ENCODE peak calls at places on chromosome 16, in ten cellular contexts. One of them, this sample, is unnamed.

GRCh38 chr16:11145173-11145820 is 110.7 kb downstream of the SOCS1 start:
- DNase-seq in psoas muscle: peak
- DNase-seq in GM12865: no peak
- DNase-seq in ascending aorta: no peak
- DNase-seq in heart right ventricle: peak
- DNase-seq in type B pancreatic cell: no peak
- DNase-seq in neural crest cell: no peak
- DNase-seq in B cell: no peak
- DNase-seq in uterus: no peak
- DNase-seq in mucosa of descending colon: no peak
- DNase-seq in this sample: no peak

GRCh38 chr16:11615756-11616447 is 29.2 kb upstream of the LITAF start:
- DNase-seq in psoas muscle: no peak
- DNase-seq in GM12865: no peak
- DNase-seq in ascending aorta: no peak
- DNase-seq in heart right ventricle: no peak
- DNase-seq in type B pancreatic cell: no peak
- DNase-seq in neural crest cell: no peak
- DNase-seq in B cell: no peak
- DNase-seq in uterus: no peak
- DNase-seq in mucosa of descending colon: no peak
- DNase-seq in this sample: peak

GRCh38 chr16:48158296-48158695 is 2.5 kb upstream of the ABCC12 start:
- DNase-seq in psoas muscle: no peak
- DNase-seq in GM12865: peak
- DNase-seq in ascending aorta: no peak
- DNase-seq in heart right ventricle: no peak
- DNase-seq in type B pancreatic cell: no peak
- DNase-seq in neural crest cell: no peak
- DNase-seq in B cell: no peak
- DNase-seq in uterus: no peak
- DNase-seq in mucosa of descending colon: no peak
- DNase-seq in this sample: no peak

GRCh38 chr16:70438325-70438982 is 446 bp downstream of the ST3GAL2 start:
- DNase-seq in psoas muscle: peak
- DNase-seq in GM12865: no peak
- DNase-seq in ascending aorta: peak
- DNase-seq in heart right ventricle: peak
- DNase-seq in type B pancreatic cell: no peak
- DNase-seq in neural crest cell: no peak
- DNase-seq in B cell: no peak
- DNase-seq in uterus: peak
- DNase-seq in mucosa of descending colon: peak
- DNase-seq in this sample: peak

GRCh38 chr16:25434061-25434460 is 176.4 kb upstream of the ZKSCAN2 start:
- DNase-seq in psoas muscle: no peak
- DNase-seq in GM12865: no peak
- DNase-seq in ascending aorta: no peak
- DNase-seq in heart right ventricle: no peak
- DNase-seq in type B pancreatic cell: no peak
- DNase-seq in neural crest cell: no peak
- DNase-seq in B cell: no peak
- DNase-seq in uterus: no peak
- DNase-seq in mucosa of descending colon: no peak
- DNase-seq in this sample: no peak

GRCh38 chr16:26688105-26688504 is 378.6 kb upstream of the C16orf82 start:
- DNase-seq in psoas muscle: no peak
- DNase-seq in GM12865: no peak
- DNase-seq in ascending aorta: no peak
- DNase-seq in heart right ventricle: no peak
- DNase-seq in type B pancreatic cell: no peak
- DNase-seq in neural crest cell: no peak
- DNase-seq in B cell: no peak
- DNase-seq in uterus: no peak
- DNase-seq in mucosa of descending colon: no peak
- DNase-seq in this sample: no peak

GRCh38 chr16:4142268-4142667 is 26.0 kb upstream of the ADCY9 start:
- DNase-seq in psoas muscle: no peak
- DNase-seq in GM12865: peak
- DNase-seq in ascending aorta: no peak
- DNase-seq in heart right ventricle: no peak
- DNase-seq in type B pancreatic cell: no peak
- DNase-seq in neural crest cell: no peak
- DNase-seq in B cell: peak
- DNase-seq in uterus: no peak
- DNase-seq in mucosa of descending colon: no peak
- DNase-seq in this sample: no peak

GRCh38 chr16:66188786-66189725 is 177.4 kb upstream of the CDH5 start:
- DNase-seq in psoas muscle: no peak
- DNase-seq in GM12865: no peak
- DNase-seq in ascending aorta: no peak
- DNase-seq in heart right ventricle: no peak
- DNase-seq in type B pancreatic cell: no peak
- DNase-seq in neural crest cell: no peak
- DNase-seq in B cell: no peak
- DNase-seq in uterus: peak
- DNase-seq in mucosa of descending colon: no peak
- DNase-seq in this sample: no peak

GRCh38 chr16:86436466-86437185 is 73.7 kb upstream of the FOXF1 start:
- DNase-seq in psoas muscle: no peak
- DNase-seq in GM12865: no peak
- DNase-seq in ascending aorta: no peak
- DNase-seq in heart right ventricle: no peak
- DNase-seq in type B pancreatic cell: no peak
- DNase-seq in neural crest cell: no peak
- DNase-seq in B cell: no peak
- DNase-seq in uterus: no peak
- DNase-seq in mucosa of descending colon: no peak
- DNase-seq in this sample: no peak

GRCh38 chr16:73187163-73187562 is 139.2 kb upstream of the ZFHX3 start:
- DNase-seq in psoas muscle: no peak
- DNase-seq in GM12865: no peak
- DNase-seq in ascending aorta: no peak
- DNase-seq in heart right ventricle: no peak
- DNase-seq in type B pancreatic cell: no peak
- DNase-seq in neural crest cell: no peak
- DNase-seq in B cell: no peak
- DNase-seq in uterus: no peak
- DNase-seq in mucosa of descending colon: no peak
- DNase-seq in this sample: no peak
- TF ChIP-seq CTCF in psoas muscle: no peak
- TF ChIP-seq CTCF in GM12865: no peak
- TF ChIP-seq CTCF in ascending aorta: no peak
- TF ChIP-seq CTCF in heart right ventricle: no peak
- TF ChIP-seq CTCF in type B pancreatic cell: no peak
- TF ChIP-seq CTCF in neural crest cell: no peak
- TF ChIP-seq CTCF in B cell: no peak
- TF ChIP-seq CTCF in uterus: no peak
- TF ChIP-seq CTCF in mucosa of descending colon: no peak
- TF ChIP-seq CTCF in this sample: no peak

DNA sequence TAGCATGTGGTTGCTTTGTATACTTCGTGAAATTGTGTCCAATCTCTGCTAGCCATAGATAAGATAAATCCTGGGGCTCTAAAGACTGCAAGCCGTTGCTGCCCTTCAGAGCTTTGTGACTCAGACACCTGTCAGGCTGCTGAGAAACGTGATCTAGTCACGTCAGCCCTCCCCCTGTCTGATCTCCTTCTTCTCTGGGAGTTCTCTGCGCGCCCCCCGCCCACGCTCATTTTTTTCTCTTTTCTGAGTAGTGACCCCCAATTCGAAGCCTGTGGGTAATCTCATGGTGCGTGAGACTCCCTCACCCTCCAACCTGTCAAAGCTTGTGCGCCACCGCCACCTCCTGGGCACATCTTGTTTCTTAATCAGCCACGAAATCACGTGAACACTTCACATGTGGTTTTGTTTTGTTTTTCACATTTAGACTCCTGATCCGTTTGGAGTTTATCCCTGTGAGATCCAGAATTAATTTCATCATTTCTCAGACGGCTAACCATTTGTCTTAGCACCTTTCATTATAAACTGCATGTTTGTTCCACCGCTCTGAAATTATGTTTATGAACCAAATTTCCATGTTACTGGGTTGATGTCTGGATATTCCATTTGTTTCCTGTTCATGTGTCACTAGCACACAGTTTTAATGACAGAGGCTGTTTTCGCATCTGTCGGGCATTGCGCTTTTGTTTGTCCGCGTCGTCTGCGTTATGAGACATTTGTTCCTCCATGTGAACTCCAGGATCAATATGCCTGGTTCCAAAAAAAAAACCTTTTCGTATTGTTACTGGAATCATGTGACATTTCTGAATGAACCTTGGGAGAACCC is 977 bp upstream of the ZNF778 start:
- DNase-seq in psoas muscle: peak
- DNase-seq in GM12865: peak
- DNase-seq in ascending aorta: peak
- DNase-seq in heart right ventricle: peak
- DNase-seq in type B pancreatic cell: no peak
- DNase-seq in neural crest cell: peak
- DNase-seq in B cell: peak
- DNase-seq in uterus: peak
- DNase-seq in mucosa of descending colon: peak
- DNase-seq in this sample: peak
- TF ChIP-seq CTCF in psoas muscle: peak
- TF ChIP-seq CTCF in GM12865: peak
- TF ChIP-seq CTCF in ascending aorta: peak
- TF ChIP-seq CTCF in heart right ventricle: peak
- TF ChIP-seq CTCF in type B pancreatic cell: peak
- TF ChIP-seq CTCF in neural crest cell: peak
- TF ChIP-seq CTCF in B cell: peak
- TF ChIP-seq CTCF in uterus: peak
- TF ChIP-seq CTCF in mucosa of descending colon: peak
- TF ChIP-seq CTCF in this sample: peak

GRCh38 chr16:2189252-2189893 is 7.0 kb downstream of the CASKIN1 start:
- DNase-seq in psoas muscle: no peak
- DNase-seq in GM12865: no peak
- DNase-seq in ascending aorta: no peak
- DNase-seq in heart right ventricle: no peak
- DNase-seq in type B pancreatic cell: no peak
- DNase-seq in neural crest cell: no peak
- DNase-seq in B cell: no peak
- DNase-seq in uterus: no peak
- DNase-seq in mucosa of descending colon: no peak
- DNase-seq in this sample: no peak
- TF ChIP-seq CTCF in psoas muscle: no peak
- TF ChIP-seq CTCF in GM12865: no peak
- TF ChIP-seq CTCF in ascending aorta: no peak
- TF ChIP-seq CTCF in heart right ventricle: no peak
- TF ChIP-seq CTCF in type B pancreatic cell: no peak
- TF ChIP-seq CTCF in neural crest cell: no peak
- TF ChIP-seq CTCF in B cell: no peak
- TF ChIP-seq CTCF in uterus: no peak
- TF ChIP-seq CTCF in mucosa of descending colon: no peak
- TF ChIP-seq CTCF in this sample: no peak

DNA sequence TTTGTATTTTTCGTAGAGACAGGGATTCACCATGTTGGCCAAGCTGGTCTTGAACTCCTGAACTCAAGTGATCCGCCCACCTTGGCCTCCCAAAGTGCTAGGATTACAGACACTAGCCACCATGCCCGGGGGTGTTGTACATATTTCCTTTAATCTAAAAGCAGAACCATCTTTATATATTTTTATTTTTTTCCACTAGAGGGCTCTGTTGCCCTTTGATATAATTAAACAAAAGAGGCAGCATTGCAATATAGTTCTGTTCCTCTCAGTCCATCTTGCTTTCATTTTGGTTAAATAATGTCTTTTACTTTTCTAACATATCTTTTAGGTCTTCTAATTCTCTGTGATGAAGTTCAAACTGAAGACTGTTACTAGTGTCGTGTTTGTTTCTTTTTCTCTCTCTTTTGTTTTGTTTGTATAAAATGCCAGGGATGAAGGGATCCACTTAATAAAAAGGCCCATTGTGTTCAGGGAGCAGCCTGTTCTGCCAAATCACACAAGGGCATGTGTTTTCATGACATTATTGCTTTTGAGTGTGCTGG is 23.4 kb downstream of the WWOX start:
- DNase-seq in psoas muscle: no peak
- DNase-seq in GM12865: peak
- DNase-seq in ascending aorta: peak
- DNase-seq in heart right ventricle: no peak
- DNase-seq in type B pancreatic cell: no peak
- DNase-seq in neural crest cell: no peak
- DNase-seq in B cell: peak
- DNase-seq in uterus: no peak
- DNase-seq in mucosa of descending colon: no peak
- DNase-seq in this sample: peak
- TF ChIP-seq CTCF in psoas muscle: peak
- TF ChIP-seq CTCF in GM12865: peak
- TF ChIP-seq CTCF in ascending aorta: peak
- TF ChIP-seq CTCF in heart right ventricle: peak
- TF ChIP-seq CTCF in type B pancreatic cell: peak
- TF ChIP-seq CTCF in neural crest cell: peak
- TF ChIP-seq CTCF in B cell: peak
- TF ChIP-seq CTCF in uterus: peak
- TF ChIP-seq CTCF in mucosa of descending colon: no peak
- TF ChIP-seq CTCF in this sample: peak

GRCh38 chr16:57606147-57606846 is 22.1 kb upstream of the ADGRG1 start:
- DNase-seq in psoas muscle: no peak
- DNase-seq in GM12865: no peak
- DNase-seq in ascending aorta: peak
- DNase-seq in heart right ventricle: no peak
- DNase-seq in type B pancreatic cell: no peak
- DNase-seq in neural crest cell: no peak
- DNase-seq in B cell: no peak
- DNase-seq in uterus: no peak
- DNase-seq in mucosa of descending colon: no peak
- DNase-seq in this sample: no peak
- TF ChIP-seq CTCF in psoas muscle: no peak
- TF ChIP-seq CTCF in GM12865: no peak
- TF ChIP-seq CTCF in ascending aorta: no peak
- TF ChIP-seq CTCF in heart right ventricle: no peak
- TF ChIP-seq CTCF in type B pancreatic cell: no peak
- TF ChIP-seq CTCF in neural crest cell: no peak
- TF ChIP-seq CTCF in B cell: no peak
- TF ChIP-seq CTCF in uterus: no peak
- TF ChIP-seq CTCF in mucosa of descending colon: no peak
- TF ChIP-seq CTCF in this sample: no peak

DNA sequence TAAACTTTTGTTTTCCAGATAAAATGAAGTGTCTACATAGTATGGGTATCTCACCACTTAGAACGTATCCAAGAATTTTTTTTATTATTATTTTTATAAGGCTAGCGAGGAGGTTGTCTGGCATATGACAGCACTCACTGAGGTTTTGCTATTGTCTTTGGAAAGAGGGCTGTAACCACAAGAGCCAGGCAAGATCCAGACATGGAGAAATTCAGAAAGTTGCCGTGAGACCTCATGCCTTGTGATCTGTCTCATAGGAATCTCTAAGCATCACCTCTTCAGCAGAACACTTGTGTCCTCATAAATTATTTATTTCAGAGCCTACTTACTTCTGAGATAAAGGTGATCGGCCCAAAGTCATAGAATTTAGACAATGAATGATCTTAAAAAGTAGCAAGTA is 410.8 kb downstream of the CDH11 start:
- DNase-seq in psoas muscle: no peak
- DNase-seq in GM12865: no peak
- DNase-seq in ascending aorta: no peak
- DNase-seq in heart right ventricle: no peak
- DNase-seq in type B pancreatic cell: no peak
- DNase-seq in neural crest cell: no peak
- DNase-seq in B cell: no peak
- DNase-seq in uterus: no peak
- DNase-seq in mucosa of descending colon: no peak
- DNase-seq in this sample: no peak
- TF ChIP-seq CTCF in psoas muscle: no peak
- TF ChIP-seq CTCF in GM12865: no peak
- TF ChIP-seq CTCF in ascending aorta: no peak
- TF ChIP-seq CTCF in heart right ventricle: no peak
- TF ChIP-seq CTCF in type B pancreatic cell: no peak
- TF ChIP-seq CTCF in neural crest cell: no peak
- TF ChIP-seq CTCF in B cell: no peak
- TF ChIP-seq CTCF in uterus: no peak
- TF ChIP-seq CTCF in mucosa of descending colon: no peak
- TF ChIP-seq CTCF in this sample: no peak

This sample was measured in GM23338.